ENCODE peak calls at places on chromosomes 7 and 10, in eight cellular contexts. Z is colonic mucosa, W is MCF 10A, V is cardiac muscle cell, L is choroid plexus epithelial cell, Y is OCI-LY7, P is ascending aorta, T is neural progenitor cell. N is an unnamed sample.

GRCh38 chr10:111114931-111115500 is 38.2 kb downstream of the ADRA2A start:
- DNase-seq in Z (no peak), W (no peak), V (no peak), L (no peak), Y (no peak), P (no peak), T (no peak), N (no peak)

GRCh38 chr10:62990126-62990525 is 143.0 kb upstream of the NRBF2 start:
- DNase-seq in Z (no peak), W (peak), V (peak), L (peak), Y (no peak), P (no peak), T (no peak), N (no peak)

GRCh38 chr10:15486404-15486803 is 115.3 kb upstream of the FAM171A1 start:
- DNase-seq in Z (no peak), W (no peak), V (peak), L (peak), Y (no peak), P (no peak), T (no peak), N (no peak)

GRCh38 chr7:36091571-36092176 is 61.4 kb upstream of the EEPD1 start:
- DNase-seq in Z (no peak), W (no peak), V (no peak), L (no peak), Y (no peak), P (no peak), T (no peak), N (no peak)

GRCh38 chr10:133252223-133252552 is 14.5 kb downstream of the VENTX start:
- DNase-seq in Z (no peak), W (no peak), V (no peak), L (no peak), Y (no peak), P (no peak), T (no peak), N (no peak)

GRCh38 chr7:104845541-104845940 is 168.5 kb upstream of the KMT2E start:
- DNase-seq in Z (no peak), W (no peak), V (no peak), L (no peak), Y (no peak), P (no peak), T (no peak), N (no peak)

GRCh38 chr7:108246227-108246837 is 116.2 kb upstream of the LAMB4 start:
- DNase-seq in Z (no peak), W (peak), V (peak), L (peak), Y (no peak), P (no peak), T (peak), N (no peak)

GRCh38 chr10:93074137-93074596 is 474 bp downstream of the CYP26A1 start:
- DNase-seq in Z (no peak), W (no peak), V (no peak), L (no peak), Y (no peak), P (no peak), T (peak), N (no peak)

GRCh38 chr10:1420663-1421362 is 316.5 kb downstream of the ADARB2 start:
- DNase-seq in Z (peak), W (peak), V (no peak), L (peak), Y (peak), P (no peak), T (peak), N (no peak)

GRCh38 chr7:99943641-99944507 is 14.5 kb upstream of the GJC3 start:
- DNase-seq in Z (no peak), W (no peak), V (no peak), L (no peak), Y (peak), P (no peak), T (no peak), N (no peak)

GRCh38 chr10:100238429-100238828 is 9.0 kb upstream of the CHUK start:
- DNase-seq in Z (no peak), W (no peak), V (no peak), L (no peak), Y (no peak), P (no peak), T (no peak), N (no peak)

GRCh38 chr10:100245484-100246220 is 16.3 kb upstream of the CHUK start:
- DNase-seq in Z (no peak), W (no peak), V (peak), L (peak), Y (no peak), P (no peak), T (no peak), N (no peak)

DNA sequence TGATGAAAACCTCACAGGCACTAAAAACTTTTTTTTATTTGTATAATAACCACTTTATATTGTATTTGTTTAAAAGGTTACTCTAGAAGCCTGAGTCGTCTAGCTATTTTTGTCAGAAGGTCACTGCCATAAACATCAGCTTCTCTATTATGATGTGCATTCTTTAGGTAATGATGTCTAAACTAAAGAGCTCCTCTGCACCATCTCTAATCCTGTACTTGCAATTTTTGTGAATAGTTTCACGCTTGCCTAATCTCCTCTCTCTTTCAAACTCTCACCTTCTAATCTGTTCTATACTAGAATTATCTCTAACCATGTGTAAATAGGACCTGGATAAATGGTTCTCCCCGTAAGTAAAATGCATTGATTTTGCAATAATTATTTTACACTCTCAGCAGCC is 10.5 kb upstream of the CHUK start:
- DNase-seq in Z (no peak), W (no peak), V (no peak), L (no peak), Y (no peak), P (no peak), T (no peak), N (no peak)
- TF ChIP-seq CTCF in Z (no peak), W (no peak), V (no peak), L (no peak), Y (no peak), P (no peak), T (no peak), N (no peak)

DNA sequence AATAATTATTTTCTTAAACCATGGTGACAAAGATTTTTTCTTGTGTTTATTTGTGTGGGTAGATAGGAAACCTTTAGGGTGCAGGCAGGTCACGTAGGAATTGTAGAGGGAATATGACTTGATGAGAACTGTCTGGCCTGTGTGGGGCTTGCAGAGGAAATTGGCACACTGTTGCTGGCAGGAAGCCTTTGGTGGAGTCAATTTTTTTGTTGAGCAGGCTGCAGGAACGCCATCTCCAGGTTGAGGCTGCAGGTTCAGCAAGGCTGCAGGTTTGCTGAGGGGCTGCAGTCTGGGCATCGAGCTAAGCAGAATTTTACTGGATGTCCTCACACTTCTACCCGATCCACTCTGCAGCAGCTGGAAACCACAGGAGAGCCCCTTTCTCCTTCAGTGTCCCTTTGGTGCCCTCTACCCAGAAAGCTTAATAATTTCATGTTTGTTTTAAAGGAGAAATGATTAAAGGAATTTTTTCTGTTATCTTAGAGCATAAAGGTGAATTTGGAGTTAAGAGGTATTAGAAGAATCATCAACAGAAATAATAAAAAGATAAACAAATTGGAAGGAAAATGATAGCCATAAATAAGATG is 37.0 kb downstream of the TBC1D12 start:
- DNase-seq in Z (peak), W (peak), V (peak), L (peak), Y (no peak), P (no peak), T (no peak), N (no peak)
- TF ChIP-seq CTCF in Z (no peak), W (no peak), V (peak), L (peak), Y (no peak), P (no peak), T (no peak), N (no peak)

DNA sequence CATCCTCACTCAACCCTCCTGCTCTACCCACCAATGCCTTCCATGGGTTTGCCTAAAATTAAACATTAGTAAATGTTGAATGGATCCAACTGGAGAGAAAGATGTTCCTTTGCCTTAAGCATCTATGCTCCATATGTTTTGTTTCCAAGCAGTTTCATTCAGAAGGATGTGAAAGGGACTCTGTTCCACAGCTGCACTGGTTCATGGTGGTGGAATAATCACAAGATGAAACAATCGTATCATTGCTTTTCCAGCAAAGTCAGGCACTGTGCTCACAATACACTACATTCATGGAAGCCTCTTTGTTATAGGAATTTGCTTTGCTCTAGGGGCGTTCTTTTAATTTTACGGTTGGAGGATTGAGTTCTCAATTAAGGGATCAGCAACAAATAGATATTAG is 33.8 kb downstream of the RAMP3 start:
- DNase-seq in Z (no peak), W (no peak), V (no peak), L (no peak), Y (no peak), P (no peak), T (no peak), N (no peak)
- TF ChIP-seq CTCF in Z (no peak), W (no peak), V (no peak), L (no peak), Y (no peak), P (no peak), T (no peak), N (no peak)

GRCh38 chr10:17470246-17470645 is 15.9 kb upstream of the ST8SIA6 start:
- DNase-seq in Z (no peak), W (no peak), V (no peak), L (no peak), Y (no peak), P (no peak), T (no peak), N (no peak)

GRCh38 chr10:17475661-17476060 is 21.3 kb upstream of the ST8SIA6 start:
- DNase-seq in Z (no peak), W (no peak), V (no peak), L (no peak), Y (no peak), P (no peak), T (no peak), N (no peak)

GRCh38 chr10:17474595-17474994 is 20.2 kb upstream of the ST8SIA6 start:
- DNase-seq in Z (no peak), W (peak), V (peak), L (peak), Y (no peak), P (no peak), T (no peak), N (no peak)

GRCh38 chr10:17473228-17473950 is 19.0 kb upstream of the ST8SIA6 start:
- DNase-seq in Z (no peak), W (no peak), V (no peak), L (no peak), Y (no peak), P (no peak), T (no peak), N (no peak)

GRCh38 chr10:17472481-17473227 is 18.3 kb upstream of the ST8SIA6 start:
- DNase-seq in Z (no peak), W (no peak), V (no peak), L (no peak), Y (no peak), P (no peak), T (no peak), N (no peak)
- TF ChIP-seq CTCF in Z (no peak), W (no peak), V (no peak), L (no peak), Y (no peak), P (no peak), T (no peak), N (no peak)

N was measured in omental fat pad.